ENCODE peak calls at places on chromosomes 1 and 21, in six cellular contexts. B is lung, R is IMR-90, L is tibial nerve, K is stomach, A is Peyer's patch. D is an unnamed sample.

GRCh38 chr1:118223426-118223825 is 38.4 kb upstream of the SPAG17 start:
- DNase-seq in R (no peak), K (no peak), A (no peak), L (no peak), B (no peak), D (no peak)

GRCh38 chr1:183697814-183698590 is 44.9 kb upstream of the APOBEC4 start:
- DNase-seq in A (no peak), R (no peak), L (no peak), B (no peak), K (no peak), D (no peak)

GRCh38 chr1:211352985-211353515 is 26.4 kb downstream of the TRAF5 start:
- DNase-seq in K (peak; percentile 72), R (no peak), B (peak; percentile 61), L (no peak), A (peak; percentile 90), D (no peak)

GRCh38 chr1:203284411-203285208 is 20.7 kb upstream of the BTG2 start:
- DNase-seq in K (no peak), R (no peak), L (no peak), A (peak; percentile 78), B (no peak), D (peak; percentile 15)

GRCh38 chr1:65003316-65003664 is 36.9 kb upstream of the JAK1 start:
- DNase-seq in R (no peak), K (no peak), B (no peak), L (no peak), A (no peak), D (no peak)

GRCh38 chr21:23223882-23224281 is 2225.7 kb downstream of the NCAM2 start:
- DNase-seq in L (no peak), R (no peak), B (no peak), A (no peak), K (no peak), D (no peak)

GRCh38 chr21:41772351-41773080 is 5.7 kb upstream of the RIPK4 start:
- DNase-seq in R (no peak), L (no peak), B (no peak), K (no peak), A (no peak), D (no peak)

GRCh38 chr1:59006932-59007331 is 223.1 kb upstream of the JUN start:
- DNase-seq in R (no peak), A (no peak), L (no peak), K (no peak), B (no peak), D (no peak)

GRCh38 chr1:11792106-11792505 is 13.7 kb downstream of the MTHFR start:
- DNase-seq in L (no peak), K (no peak), B (peak; percentile 54), A (no peak), R (no peak), D (no peak)

GRCh38 chr1:11790101-11790879 is 15.5 kb downstream of the MTHFR start:
- DNase-seq in B (no peak), K (no peak), A (no peak), L (no peak), R (no peak), D (no peak)

GRCh38 chr1:11789126-11790067 is 16.4 kb downstream of the MTHFR start:
- DNase-seq in A (no peak), L (no peak), R (no peak), B (no peak), K (no peak), D (no peak)

GRCh38 chr1:11788549-11789053 is 17.2 kb downstream of the MTHFR start:
- DNase-seq in L (no peak), K (no peak), A (no peak), B (peak; percentile 46), R (no peak), D (no peak)

GRCh38 chr1:11790880-11791715 is 14.7 kb downstream of the MTHFR start:
- DNase-seq in L (peak; percentile 84), B (peak; percentile 91), R (peak; percentile 95), K (peak; percentile 92), A (peak; percentile 91), D (no peak)
- H3K4me3 ChIP-seq in L (no peak overlapping the region), B (no peak overlapping the region), R (no peak overlapping the region), K (no peak overlapping the region), A (no peak overlapping the region), D (no peak overlapping the region)

DNA sequence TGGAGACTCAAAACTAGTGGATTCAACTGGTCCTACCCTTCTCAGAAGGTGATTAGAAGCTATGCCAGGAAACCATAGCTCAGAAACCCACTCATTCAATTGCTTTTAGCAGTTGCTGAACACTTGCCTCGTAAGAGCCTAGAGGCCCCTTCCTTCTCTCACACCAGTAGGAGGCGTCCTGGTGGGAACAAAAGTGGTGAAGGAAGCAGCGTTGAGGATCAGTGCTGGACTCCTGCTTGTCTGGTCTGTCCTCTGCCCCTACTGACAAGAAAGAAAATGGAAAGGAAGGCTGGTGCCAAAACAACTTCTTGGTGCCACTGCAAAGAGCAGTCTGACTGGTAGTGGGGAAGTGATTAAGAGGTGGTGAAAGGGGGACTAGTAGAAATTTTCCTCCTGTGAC is 269.7 kb downstream of the LMO4 start:
- DNase-seq in L (no peak), A (no peak), R (no peak), B (no peak), K (no peak), D (no peak)
- TF ChIP-seq CTCF in L (no peak), A (no peak), R (no peak), B (no peak), K (no peak), D (no peak)

GRCh38 chr1:32813941-32814739 is 3.0 kb downstream of the YARS1 start:
- DNase-seq in B (no peak), A (no peak), K (no peak), R (peak; percentile 37), L (no peak), D (no peak)

GRCh38 chr1:32817159-32817814 is at the start of the genes S100PBP and YARS1:
- DNase-seq in R (peak; percentile 97), K (peak; percentile 100), A (peak; percentile 100), B (peak; percentile 100), L (peak; percentile 99), D (peak; percentile 98)

GRCh38 chr1:32818804-32819541 is 1.5 kb downstream of the S100PBP start:
- DNase-seq in B (no peak), R (no peak), A (peak; percentile 51), L (no peak), K (no peak), D (no peak)

GRCh38 chr1:32817815-32818786 is 648 bp downstream of the S100PBP start:
- DNase-seq in K (peak; percentile 72), R (peak; percentile 39), A (peak; percentile 77), L (peak; percentile 46), B (peak; percentile 78), D (peak; percentile 47)

GRCh38 chr1:32816676-32817158 is 441 bp downstream of the YARS1 start:
- DNase-seq in R (peak; percentile 34), K (no peak), L (no peak), A (no peak), B (no peak), D (no peak)
- H3K4me1 ChIP-seq in R (peaks cover 9% of the 10 kb centered on the region), K (peaks cover 36% of the 10 kb centered on the region), L (peaks cover 58% of the 10 kb centered on the region), A (no peaks in the 10 kb centered on the region), B (peaks cover 8% of the 10 kb centered on the region), D (peaks cover 12% of the 10 kb centered on the region)

DNA sequence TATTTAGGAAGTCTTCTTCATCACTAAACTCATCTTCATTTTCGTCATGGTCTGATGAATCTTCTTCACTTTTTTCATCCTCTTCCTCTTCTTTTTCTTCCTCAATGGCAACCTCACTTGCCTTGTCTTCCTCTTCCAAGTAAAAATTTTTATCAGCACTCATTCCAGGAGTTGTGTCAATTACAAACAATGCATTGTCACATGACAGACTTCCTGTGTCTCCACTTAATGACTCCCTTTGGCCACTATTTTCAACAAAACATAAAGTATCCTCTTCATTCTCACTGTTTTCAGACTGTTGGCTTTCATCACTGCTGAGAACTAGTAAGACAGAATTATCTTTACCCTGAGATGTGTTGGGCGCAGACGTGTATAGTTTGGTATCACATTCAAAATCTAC is 2.7 kb downstream of the DNTTIP2 start:
- DNase-seq in B (no peak), K (no peak), L (no peak), A (no peak), R (no peak), D (no peak)
- H3K4me3 ChIP-seq in B (no peak overlapping the region), K (no peak overlapping the region), L (no peak overlapping the region), A (no peak overlapping the region), R (no peak overlapping the region), D (no peak overlapping the region)

GRCh38 chr1:85258536-85259117 is 835 bp downstream of the C1orf52 start:
- DNase-seq in R (no peak), K (no peak), A (no peak), B (no peak), L (no peak), D (no peak)
- TF ChIP-seq CTCF in R (peak; percentile 15), K (no peak), A (no peak), B (no peak), L (no peak), D (no peak)

DNA sequence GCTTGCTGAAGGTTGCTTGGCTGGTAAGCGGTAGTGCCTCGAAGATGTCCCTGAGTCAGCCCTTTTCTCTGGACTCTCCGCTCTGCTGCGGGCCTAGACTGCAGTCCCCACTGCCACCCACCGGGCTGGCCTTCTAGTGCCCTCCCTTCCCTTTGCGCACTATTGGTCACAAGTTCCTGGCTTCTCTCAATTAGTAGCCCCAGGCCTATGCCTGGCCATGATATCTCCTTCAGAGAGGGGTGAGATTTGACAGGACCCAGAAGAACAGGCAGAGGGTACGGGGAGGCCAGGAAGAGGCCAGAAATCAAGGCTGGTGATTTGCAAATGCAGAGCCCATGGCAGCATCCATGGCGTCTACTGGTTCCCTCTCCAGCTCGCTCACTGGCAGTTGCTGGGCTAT is 207.7 kb downstream of the HIVEP3 start:
- DNase-seq in B (no peak), L (no peak), A (no peak), K (no peak), R (no peak), D (no peak)
- H3K4me1 ChIP-seq in B (peaks cover 9% of the 10 kb centered on the region), L (no peaks in the 10 kb centered on the region), A (no peaks in the 10 kb centered on the region), K (no peaks in the 10 kb centered on the region), R (peaks cover 14% of the 10 kb centered on the region), D (peaks cover 12% of the 10 kb centered on the region)

GRCh38 chr1:110916274-110916668 is 43.3 kb downstream of the CD53 start:
- DNase-seq in B (no peak), L (no peak), R (no peak), A (no peak), K (no peak), D (no peak)
- H3K4me3 ChIP-seq in B (no peak overlapping the region), L (no peak overlapping the region), R (no peak overlapping the region), A (no peak overlapping the region), K (no peak overlapping the region), D (no peak overlapping the region)

D was measured in RWPE2.